ENCODE peak calls at places on chromosome 13, in eight cellular contexts. S is neuronal stem cell, O is kidney epithelial cell, R is endodermal cell, A is fibroblast of pulmonary artery, Q is fibroblast of lung, I is keratinocyte, K is A549. F is an unnamed sample.

GRCh38 chr13:24982333-24982999 is 113.5 kb upstream of the PABPC3 start:
- DNase-seq in S (no peak), O (no peak), R (no peak), A (no peak), Q (no peak), I (no peak), K (no peak), F (no peak)

GRCh38 chr13:28177327-28177726 is 39.0 kb downstream of the PAN3 start:
- DNase-seq in S (no peak), O (no peak), R (no peak), A (no peak), Q (no peak), I (no peak), K (no peak), F (no peak)

GRCh38 chr13:25819856-25820530 is 231.8 kb downstream of the SHISA2 start:
- DNase-seq in S (no peak), O (no peak), R (no peak), A (no peak), Q (peak), I (no peak), K (no peak), F (no peak)

GRCh38 chr13:93309886-93310520 is 83.4 kb downstream of the GPC6 start:
- DNase-seq in S (peak), O (peak), R (no peak), A (peak), Q (peak), I (no peak), K (no peak), F (no peak)

GRCh38 chr13:28022848-28023518 is 34.5 kb upstream of the URAD start:
- DNase-seq in S (peak), O (no peak), R (peak), A (peak), Q (peak), I (no peak), K (no peak), F (no peak)

GRCh38 chr13:92843549-92843948 is 383.1 kb upstream of the GPC6 start:
- DNase-seq in S (no peak), O (peak), R (no peak), A (peak), Q (peak), I (no peak), K (no peak), F (no peak)

GRCh38 chr13:40193290-40194203 is 472.9 kb downstream of the FOXO1 start:
- DNase-seq in S (no peak), O (no peak), R (no peak), A (no peak), Q (peak), I (no peak), K (no peak), F (no peak)

GRCh38 chr13:71513414-71514063 is 353.5 kb downstream of the DACH1 start:
- DNase-seq in S (no peak), O (no peak), R (no peak), A (no peak), Q (no peak), I (no peak), K (no peak), F (no peak)

GRCh38 chr13:72875233-72875632 is 93.3 kb downstream of the PIBF1 start:
- DNase-seq in S (no peak), O (no peak), R (no peak), A (no peak), Q (peak), I (no peak), K (no peak), F (no peak)

GRCh38 chr13:75195479-75196111 is 286.4 kb downstream of the TBC1D4 start:
- DNase-seq in S (peak), O (no peak), R (peak), A (peak), Q (no peak), I (no peak), K (no peak), F (no peak)
- H3K4me3 ChIP-seq in S (no peak), O (no peak), R (no peak), A (no peak), Q (no peak), I (no peak), K (no peak), F (no peak)

GRCh38 chr13:100588350-100589177 is at the start of gene GGACT:
- DNase-seq in S (peak), O (no peak), R (peak), A (peak), Q (peak), I (no peak), K (peak), F (no peak)

GRCh38 chr13:100589178-100589725 is 663 bp upstream of the GGACT start:
- DNase-seq in S (no peak), O (no peak), R (no peak), A (no peak), Q (no peak), I (no peak), K (no peak), F (no peak)

GRCh38 chr13:100581030-100581429 is 7.6 kb downstream of the GGACT start:
- DNase-seq in S (no peak), O (no peak), R (no peak), A (no peak), Q (no peak), I (no peak), K (no peak), F (no peak)

GRCh38 chr13:100581504-100581903 is 7.1 kb downstream of the GGACT start:
- DNase-seq in S (no peak), O (no peak), R (no peak), A (no peak), Q (no peak), I (no peak), K (no peak), F (no peak)

DNA sequence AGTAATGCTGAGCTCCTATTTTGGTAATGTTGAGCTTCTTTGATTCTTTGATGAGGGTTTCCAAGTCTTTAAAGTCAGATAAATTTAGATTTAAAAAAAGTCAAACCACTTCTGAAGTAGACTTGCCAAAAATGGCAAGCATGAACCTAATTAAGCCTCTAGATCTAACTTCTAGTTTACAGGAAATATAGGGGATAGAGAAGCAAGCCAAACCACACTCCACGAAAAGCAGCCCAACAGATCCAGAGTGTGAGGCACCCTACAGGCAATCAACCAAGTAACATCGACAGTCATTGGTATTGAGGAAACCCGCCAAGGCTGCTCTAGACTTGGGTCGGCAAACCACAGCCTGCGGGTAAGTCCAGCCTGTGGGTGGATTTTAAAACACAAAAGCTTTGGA is 3.7 kb downstream of the GGACT start:
- DNase-seq in S (no peak), O (no peak), R (no peak), A (no peak), Q (peak), I (no peak), K (no peak), F (no peak)
- H3K4me3 ChIP-seq in S (no peak), O (no peak), R (no peak), A (no peak), Q (no peak), I (no peak), K (no peak), F (no peak)

GRCh38 chr13:51541037-51541436 is 43.2 kb upstream of the WDFY2 start:
- DNase-seq in S (no peak), O (no peak), R (no peak), A (no peak), Q (no peak), I (no peak), K (no peak), F (no peak)

GRCh38 chr13:51539887-51540286 is 44.4 kb upstream of the WDFY2 start:
- DNase-seq in S (no peak), O (no peak), R (no peak), A (peak), Q (no peak), I (no peak), K (no peak), F (no peak)

GRCh38 chr13:51541809-51542258 is 42.4 kb upstream of the WDFY2 start:
- DNase-seq in S (no peak), O (no peak), R (no peak), A (no peak), Q (no peak), I (no peak), K (no peak), F (no peak)

GRCh38 chr13:51538626-51539179 is 45.6 kb upstream of the WDFY2 start:
- DNase-seq in S (no peak), O (no peak), R (no peak), A (no peak), Q (no peak), I (no peak), K (no peak), F (no peak)

DNA sequence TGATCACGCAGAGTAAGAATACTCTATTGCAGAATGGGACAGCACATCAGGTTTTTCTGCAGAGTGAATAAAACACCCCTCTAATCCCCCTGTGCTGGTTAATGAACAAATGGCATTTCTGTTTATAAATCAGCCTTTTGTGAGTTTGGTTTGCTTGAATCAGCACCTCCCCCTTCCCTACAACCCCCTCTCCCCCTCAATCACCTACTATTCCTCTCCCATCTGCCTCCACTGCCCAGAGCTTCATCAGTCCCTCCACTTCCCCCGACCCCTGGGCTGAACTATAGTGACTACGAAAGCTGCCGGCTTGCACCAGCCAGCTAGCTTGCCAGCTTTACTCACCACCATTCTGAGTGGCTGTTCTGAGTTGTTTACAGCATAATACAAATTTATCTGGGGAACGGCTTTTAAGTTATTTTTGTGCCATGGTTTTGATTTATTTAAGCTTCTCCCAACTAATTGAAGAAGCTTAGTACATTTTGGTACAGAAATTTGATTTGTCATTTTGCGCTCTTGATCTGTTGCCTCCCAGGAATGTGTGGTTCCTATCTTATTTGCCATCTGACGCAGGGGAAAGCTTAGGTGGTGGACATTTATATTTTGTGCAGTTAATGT is 41.8 kb upstream of the WDFY2 start:
- DNase-seq in S (no peak), O (no peak), R (no peak), A (no peak), Q (no peak), I (no peak), K (no peak), F (no peak)
- H3K4me3 ChIP-seq in S (no peak), O (no peak), R (no peak), A (no peak), Q (no peak), I (no peak), K (peak), F (no peak)

DNA sequence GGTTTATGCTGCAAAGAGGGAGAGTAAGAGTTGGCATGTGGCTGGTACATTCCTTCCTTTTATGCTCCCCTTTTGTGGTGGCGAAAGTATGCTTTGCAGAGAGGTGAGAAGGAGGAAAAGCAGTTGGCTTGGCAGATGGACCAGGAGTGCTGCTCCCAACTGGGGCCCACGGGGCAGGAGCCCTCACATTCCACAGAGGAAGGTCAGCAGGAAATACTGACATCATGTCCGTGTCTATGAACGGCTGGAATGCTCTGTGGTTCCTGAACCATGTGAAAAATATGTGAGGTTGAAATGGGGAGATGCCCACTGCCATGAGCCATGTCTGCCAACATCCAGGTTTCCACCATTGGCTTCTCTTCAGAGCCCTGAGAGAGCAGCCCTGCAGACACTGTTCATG is 33.3 kb upstream of the GAS6 start:
- DNase-seq in S (no peak), O (peak), R (no peak), A (peak), Q (peak), I (peak), K (peak), F (no peak)
- H3K4me3 ChIP-seq in S (no peak), O (no peak), R (no peak), A (no peak), Q (no peak), I (no peak), K (no peak), F (no peak)

GRCh38 chr13:32530841-32531253 is 7.7 kb downstream of the N4BP2L2 start:
- DNase-seq in S (no peak), O (peak), R (no peak), A (peak), Q (peak), I (no peak), K (no peak), F (no peak)
- H3K4me3 ChIP-seq in S (no peak), O (no peak), R (no peak), A (peak), Q (no peak), I (no peak), K (no peak), F (peak)

GRCh38 chr13:49998714-49999624 is 2.1 kb downstream of the TRIM13 start:
- DNase-seq in S (no peak), O (no peak), R (peak), A (no peak), Q (no peak), I (no peak), K (no peak), F (no peak)
- H3K4me3 ChIP-seq in S (no peak), O (no peak), R (peak), A (peak), Q (peak), I (no peak), K (peak), F (peak)

GRCh38 chr13:50911051-50911690 is 1.6 kb downstream of the RNASEH2B start:
- DNase-seq in S (peak), O (no peak), R (no peak), A (peak), Q (peak), I (no peak), K (no peak), F (no peak)

GRCh38 chr13:50910483-50910805 is 853 bp downstream of the RNASEH2B start:
- DNase-seq in S (peak), O (no peak), R (peak), A (peak), Q (peak), I (no peak), K (peak), F (no peak)

GRCh38 chr13:50909605-50910482 is at the start of gene RNASEH2B:
- DNase-seq in S (peak), O (no peak), R (peak), A (peak), Q (peak), I (no peak), K (peak), F (no peak)

GRCh38 chr13:50907781-50908180 is 1.8 kb upstream of the RNASEH2B start:
- DNase-seq in S (no peak), O (no peak), R (no peak), A (no peak), Q (no peak), I (no peak), K (no peak), F (no peak)

DNA sequence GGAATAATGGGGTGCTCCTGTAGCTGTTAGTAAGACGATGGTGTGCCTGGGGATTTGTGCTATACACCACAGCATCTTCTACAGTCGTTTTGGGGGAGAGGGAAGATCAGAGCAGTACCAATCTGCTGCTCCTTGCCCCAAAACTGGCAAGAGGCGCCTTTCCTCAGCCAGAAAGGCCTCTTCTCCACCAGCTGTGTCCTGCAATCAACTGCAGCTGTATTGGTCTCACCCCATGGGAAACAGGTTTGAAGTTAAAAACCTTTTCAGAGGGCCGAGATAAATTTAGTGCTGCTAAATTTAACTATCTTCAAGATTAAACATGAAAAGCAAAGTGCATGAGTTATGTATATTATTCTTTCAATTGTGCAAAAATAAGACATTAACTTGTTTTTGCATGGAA is 1.2 kb upstream of the RNASEH2B start:
- DNase-seq in S (no peak), O (no peak), R (no peak), A (no peak), Q (no peak), I (no peak), K (no peak), F (no peak)
- H3K4me3 ChIP-seq in S (no peak), O (no peak), R (no peak), A (no peak), Q (no peak), I (no peak), K (no peak), F (no peak)

F was measured in GM12864.